ENCODE peak calls at places on chromosomes 7 and 10, in ten cellular contexts. S, K, O, W, X, P, R, A, U and M are unnamed samples.
A peak's percentile ranks its signal among the peaks of the same experiment; 100 is the strongest.

GRCh38 chr7:40244226-40244625 is 109.4 kb downstream of the SUGCT start:
- DNase-seq in S (no peak), K (no peak), O (no peak), W (no peak), X (no peak), P (no peak), R (no peak), A (no peak), U (no peak), M (no peak)

GRCh38 chr10:133327651-133328357 is 8.9 kb downstream of the CALY start:
- DNase-seq in S (no peak), K (no peak), O (no peak), W (no peak), X (no peak), P (no peak), R (no peak), A (no peak), U (no peak), M (no peak)

GRCh38 chr10:113269333-113269732 is 283.5 kb upstream of the HABP2 start:
- DNase-seq in S (no peak), K (no peak), O (no peak), W (no peak), X (no peak), P (no peak), R (no peak), A (no peak), U (no peak), M (no peak)

GRCh38 chr7:7323352-7323751 is 141.0 kb downstream of the C1GALT1 start:
- DNase-seq in S (peak; percentile 97), K (no peak), O (no peak), W (no peak), X (no peak), P (no peak), R (no peak), A (no peak), U (no peak), M (no peak)

GRCh38 chr10:132526676-132527075 is 10.9 kb upstream of the INPP5A start:
- DNase-seq in S (no peak), K (no peak), O (no peak), W (no peak), X (no peak), P (no peak), R (no peak), A (peak; percentile 83), U (peak; percentile 45), M (no peak)

GRCh38 chr7:12803542-12803941 is 116.1 kb downstream of the ARL4A start:
- DNase-seq in S (no peak), K (no peak), O (no peak), W (no peak), X (no peak), P (no peak), R (no peak), A (no peak), U (no peak), M (no peak)

GRCh38 chr10:986137-986825 is 2.0 kb upstream of the GTPBP4 start:
- DNase-seq in S (peak; percentile 77), K (no peak), O (no peak), W (no peak), X (no peak), P (no peak), R (peak; percentile 62), A (peak; percentile 87), U (no peak), M (no peak)

GRCh38 chr7:157339777-157340677 is 3.2 kb downstream of the DNAJB6 start:
- DNase-seq in S (peak; percentile 57), K (peak; percentile 56), O (no peak), W (peak; percentile 77), X (peak; percentile 86), P (peak; percentile 52), R (peak; percentile 78), A (peak; percentile 68), U (no peak), M (peak; percentile 53)

GRCh38 chr7:151903249-151904032 is 26.5 kb upstream of the PRKAG2 start:
- DNase-seq in S (no peak), K (no peak), O (no peak), W (no peak), X (no peak), P (no peak), R (no peak), A (no peak), U (no peak), M (no peak)

GRCh38 chr7:73308074-73308664 is 457 bp downstream of the NSUN5 start:
- DNase-seq in S (peak; percentile 20), K (no peak), O (no peak), W (no peak), X (no peak), P (no peak), R (no peak), A (peak; percentile 5), U (peak; percentile 80), M (no peak)

GRCh38 chr7:141287936-141288335 is 214.1 kb downstream of the TMEM178B start:
- DNase-seq in S (no peak), K (no peak), O (no peak), W (no peak), X (no peak), P (no peak), R (no peak), A (no peak), U (peak; percentile 2), M (no peak)

GRCh38 chr7:73739387-73739767 is 775 bp upstream of the ABHD11 start:
- DNase-seq in S (no peak), K (no peak), O (no peak), W (no peak), X (no peak), P (no peak), R (no peak), A (no peak), U (no peak), M (no peak)

GRCh38 chr7:20791523-20791879 is 4.8 kb upstream of the SP8 start:
- DNase-seq in S (no peak), K (no peak), O (no peak), W (no peak), X (no peak), P (no peak), R (no peak), A (no peak), U (no peak), M (no peak)

GRCh38 chr7:39144420-39144819 is 166.7 kb downstream of the POU6F2 start:
- DNase-seq in S (no peak), K (no peak), O (no peak), W (no peak), X (no peak), P (no peak), R (no peak), A (no peak), U (no peak), M (no peak)

GRCh38 chr7:134870781-134871180 is 91.3 kb downstream of the CALD1 start:
- DNase-seq in S (no peak), K (no peak), O (no peak), W (no peak), X (no peak), P (no peak), R (no peak), A (no peak), U (no peak), M (no peak)

GRCh38 chr10:66837335-66837734 is 88.5 kb upstream of the LRRTM3 start:
- DNase-seq in S (no peak), K (no peak), O (no peak), W (no peak), X (no peak), P (no peak), R (peak; percentile 48), A (peak; percentile 70), U (no peak), M (no peak)

GRCh38 chr10:11468126-11468742 is 143.2 kb downstream of the USP6NL start:
- DNase-seq in S (no peak), K (no peak), O (no peak), W (no peak), X (no peak), P (no peak), R (no peak), A (peak; percentile 84), U (no peak), M (no peak)

GRCh38 chr7:158595068-158595467 is 7.4 kb upstream of the PTPRN2 start:
- DNase-seq in S (no peak), K (no peak), O (peak; percentile 77), W (no peak), X (no peak), P (no peak), R (peak; percentile 28), A (peak; percentile 68), U (no peak), M (peak; percentile 23)

GRCh38 chr7:103704701-103705100 is 258.7 kb upstream of the SLC26A5 start:
- DNase-seq in S (no peak), K (no peak), O (no peak), W (no peak), X (no peak), P (no peak), R (peak; percentile 31), A (no peak), U (no peak), M (no peak)

GRCh38 chr7:142880886-142881505 is 4.5 kb downstream of the TRPV6 start:
- DNase-seq in S (peak; percentile 31), K (peak; percentile 3), O (peak; percentile 79), W (peak; percentile 68), X (peak; percentile 54), P (peak; percentile 11), R (peak; percentile 35), A (peak; percentile 37), U (no peak), M (peak; percentile 37)

GRCh38 chr10:132448248-132448731 is 51.3 kb downstream of the PWWP2B start:
- DNase-seq in S (no peak), K (peak; percentile 93), O (peak; percentile 92), W (peak; percentile 90), X (peak; percentile 82), P (peak; percentile 50), R (peak; percentile 32), A (no peak), U (peak; percentile 88), M (peak; percentile 54)

GRCh38 chr7:151792671-151793070 is 84.2 kb downstream of the PRKAG2 start:
- DNase-seq in S (no peak), K (no peak), O (no peak), W (no peak), X (no peak), P (no peak), R (no peak), A (no peak), U (no peak), M (no peak)